ENCODE peak calls at places on chromosomes 13 and 19, in six cellular contexts. J, N, U, F, L and B are unnamed samples. For H3K4me1, the result is how much of the 10 kb centered on the place peaks cover.

GRCh38 chr19:43780706-43781525 is at the start of gene KCNN4:
- DNase-seq in F (no peak), J (no peak), L (no peak), U (no peak), N (no peak), B (no peak)

GRCh38 chr13:76792680-76793334 is 93.4 kb downstream of the KCTD12 start:
- DNase-seq in J (peak), F (no peak), L (peak), N (no peak), U (no peak), B (no peak)

GRCh38 chr13:50361282-50361681 is 346.0 kb downstream of the KCNRG start:
- DNase-seq in U (no peak), F (no peak), L (no peak), J (no peak), N (no peak), B (no peak)

GRCh38 chr13:90015565-90016507 is 1331.7 kb upstream of the MIR17HG start:
- DNase-seq in F (no peak), L (no peak), N (no peak), U (no peak), J (no peak), B (no peak)

GRCh38 chr19:29117926-29118325 is 95.0 kb downstream of the UQCRFS1 start:
- DNase-seq in F (no peak), L (no peak), N (no peak), U (no peak), J (no peak), B (no peak)

GRCh38 chr13:57629821-57630235 is 1.7 kb upstream of the PCDH17 start:
- DNase-seq in J (no peak), N (peak), U (peak), F (no peak), L (peak), B (peak)

GRCh38 chr19:50046649-50047503 is 21.1 kb downstream of the ZNF473 start:
- DNase-seq in F (peak), L (peak), U (peak), J (peak), N (peak), B (peak)

GRCh38 chr19:55146648-55147218 is 2.3 kb downstream of the TNNT1 start:
- DNase-seq in J (no peak), L (no peak), N (no peak), U (no peak), F (no peak), B (no peak)

GRCh38 chr19:53883231-53883661 is 1.2 kb downstream of the PRKCG start:
- DNase-seq in L (no peak), U (no peak), F (no peak), J (no peak), N (no peak), B (no peak)

GRCh38 chr19:1252221-1252817 is 3.9 kb downstream of the MIDN start:
- DNase-seq in J (peak), U (peak), L (no peak), N (peak), F (peak), B (peak)

GRCh38 chr13:26037302-26037701 is 14.5 kb downstream of the SHISA2 start:
- DNase-seq in L (no peak), F (no peak), U (no peak), J (no peak), N (no peak), B (peak)

GRCh38 chr19:47445937-47446402 is 25.7 kb downstream of the SLC8A2 start:
- DNase-seq in U (no peak), J (peak), F (no peak), N (no peak), L (peak), B (peak)

GRCh38 chr13:42215578-42216421 is 56.2 kb upstream of the AKAP11 start:
- DNase-seq in N (no peak), L (no peak), F (no peak), U (no peak), J (no peak), B (no peak)

GRCh38 chr19:40190891-40191835 is at the start of gene MAP3K10:
- DNase-seq in J (peak), U (peak), L (peak), F (no peak), N (peak), B (peak)

GRCh38 chr19:23305555-23305954 is 55.4 kb upstream of the ZNF724 start:
- DNase-seq in U (no peak), F (no peak), J (no peak), N (no peak), L (no peak), B (no peak)

GRCh38 chr19:2490659-2491058 is 14.7 kb downstream of the GADD45B start:
- DNase-seq in N (no peak), U (no peak), J (no peak), L (no peak), F (no peak), B (no peak)

GRCh38 chr19:1408300-1409203 is 1.2 kb downstream of the DAZAP1 start:
- DNase-seq in U (peak), L (peak), N (peak), J (no peak), F (no peak), B (peak)

GRCh38 chr19:43332058-43332922 is 21.2 kb upstream of the CD177 start:
- DNase-seq in U (no peak), L (no peak), N (no peak), J (no peak), F (no peak), B (no peak)

GRCh38 chr19:8585894-8586750 is 8.9 kb upstream of the MYO1F start:
- DNase-seq in L (no peak), J (no peak), N (peak), U (peak), F (no peak), B (peak)

GRCh38 chr19:6730153-6730804 is 7.1 kb downstream of the GPR108 start:
- DNase-seq in N (no peak), U (no peak), F (no peak), L (peak), J (peak), B (peak)

GRCh38 chr19:2424686-2425621 is 2.4 kb downstream of the TIMM13 start:
- DNase-seq in L (no peak), J (peak), N (peak), F (no peak), U (peak), B (no peak)

GRCh38 chr13:102830646-102831045 is 15.2 kb upstream of the ERCC5 start:
- DNase-seq in N (no peak), J (no peak), L (no peak), F (no peak), U (no peak), B (no peak)

GRCh38 chr13:102825400-102825799 is 20.4 kb upstream of the ERCC5 start:
- DNase-seq in L (no peak), U (no peak), J (no peak), N (no peak), F (no peak), B (no peak)

DNA sequence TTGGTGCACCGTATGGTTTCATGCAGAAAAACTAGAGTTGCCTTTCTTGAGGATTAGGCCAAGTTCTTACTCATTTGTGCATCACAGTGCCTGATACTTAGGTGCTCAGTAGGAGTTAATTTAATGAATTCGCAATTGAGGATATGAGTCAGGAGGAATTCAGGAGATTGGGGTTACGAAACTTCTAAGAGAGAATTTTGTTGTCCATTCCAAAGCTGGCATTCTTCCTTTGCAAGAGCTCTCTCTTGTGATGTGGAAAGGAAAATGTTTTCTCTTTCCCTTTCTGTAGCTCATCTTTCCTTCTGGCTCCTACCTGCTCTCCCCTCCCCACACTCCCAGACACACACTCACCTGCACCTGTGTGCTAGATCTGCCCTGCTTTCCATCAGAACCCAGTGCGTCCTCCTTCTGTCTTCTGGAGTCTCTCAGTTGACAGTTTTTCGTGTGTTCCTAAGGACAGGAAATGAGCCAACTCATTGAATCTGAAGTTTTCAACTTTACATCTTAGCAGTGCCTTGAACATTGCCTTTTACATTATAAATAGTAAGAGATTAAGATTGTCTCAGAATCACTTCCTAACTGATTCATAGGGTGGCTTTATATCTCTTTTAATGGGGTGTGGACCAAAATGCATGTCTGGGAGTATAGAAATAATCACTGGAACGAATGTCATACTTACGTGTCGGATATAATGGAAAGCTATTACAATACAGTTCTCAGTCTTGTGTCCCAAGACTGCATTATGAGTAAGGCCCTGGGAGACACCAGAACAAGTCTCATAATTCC is 19.7 kb upstream of the ERCC5 start:
- DNase-seq in U (no peak), J (no peak), N (no peak), F (no peak), L (no peak), B (no peak)
- H3K4me3 ChIP-seq in U (no peak), J (no peak), N (no peak), F (no peak), L (no peak), B (no peak)

GRCh38 chr13:102558029-102558428 is 38.8 kb upstream of the TPP2 start:
- DNase-seq in F (no peak), U (no peak), J (no peak), N (no peak), L (no peak), B (no peak)

GRCh38 chr13:102556806-102557205 is 40.0 kb upstream of the TPP2 start:
- DNase-seq in U (no peak), F (no peak), L (no peak), N (no peak), J (no peak), B (no peak)

GRCh38 chr13:102561933-102562332 is 34.9 kb upstream of the TPP2 start:
- DNase-seq in N (no peak), J (no peak), L (no peak), U (no peak), F (no peak), B (no peak)

GRCh38 chr13:102550507-102550906 is 46.3 kb upstream of the TPP2 start:
- DNase-seq in J (no peak), N (no peak), U (no peak), L (no peak), F (no peak), B (no peak)

GRCh38 chr13:102555914-102556553 is 40.8 kb upstream of the TPP2 start:
- DNase-seq in L (no peak), U (no peak), N (no peak), F (no peak), J (no peak), B (no peak)
- TF ChIP-seq CTCF in L (peak), U (peak), N (peak), F (no peak), J (no peak), B (no peak)

GRCh38 chr19:12990853-12991252 is 4.4 kb upstream of the NFIX start:
- DNase-seq in N (no peak), F (no peak), J (no peak), U (no peak), L (no peak), B (no peak)
- H3K4me1 ChIP-seq in N (under half), F (under half), J (under half), U (under half), L (under half), B (under half)

DNA sequence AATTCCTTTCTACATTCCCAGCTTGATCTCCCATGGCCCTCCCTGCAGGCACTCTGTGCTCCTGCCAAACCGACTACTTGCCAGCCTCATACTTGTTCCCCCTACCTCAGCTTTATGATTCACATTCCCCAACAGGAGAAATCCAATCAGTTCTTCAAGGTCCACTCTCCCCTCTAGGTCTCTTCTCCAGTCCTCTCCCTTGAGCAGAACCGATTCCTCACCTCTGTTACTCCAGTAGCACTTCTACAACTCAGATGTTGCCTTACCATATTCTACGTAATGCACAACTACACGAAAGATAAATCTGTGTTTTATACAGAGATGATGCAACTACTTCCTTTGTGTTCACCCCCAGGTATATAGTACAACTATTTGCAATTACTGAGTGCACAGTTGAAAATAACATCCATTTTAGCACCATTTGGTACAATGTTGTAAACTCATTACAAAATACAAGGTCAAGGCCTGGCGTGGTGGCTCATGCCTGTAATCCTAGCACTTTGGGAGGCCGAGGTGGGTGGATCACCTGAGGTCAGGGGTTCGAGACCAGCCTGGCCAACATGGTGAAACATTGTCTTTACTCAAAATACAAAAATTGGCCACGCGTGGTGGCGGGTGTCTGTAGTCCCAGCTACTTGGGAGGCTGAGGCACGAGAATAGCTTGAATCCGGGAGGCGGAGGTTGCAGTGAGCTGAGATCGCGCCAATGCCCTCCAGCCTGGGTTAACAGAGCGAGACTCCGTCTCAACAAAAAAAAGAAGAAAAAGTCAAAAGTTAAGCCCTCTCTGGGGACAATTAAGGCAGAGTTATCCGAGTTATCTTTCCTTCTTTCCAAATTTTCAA is 2.9 kb upstream of the WBP4 start:
- DNase-seq in L (no peak), U (peak), F (no peak), J (no peak), N (no peak), B (no peak)
- H3K4me3 ChIP-seq in L (peak), U (peak), F (peak), J (peak), N (peak), B (no peak)